ENCODE peak calls at places on chromosomes 16 and 17, in six cellular contexts. N is testis, R is OCI-LY7, S is heart right ventricle, H is endothelial cell, Z is thyroid gland. P is an unnamed sample.

GRCh38 chr16:680967-681745 is 946 bp downstream of the STUB1 start:
- DNase-seq in R (peak), N (peak), H (no peak), S (peak), Z (peak), P (no peak)

GRCh38 chr17:77349976-77350830 is 209.4 kb downstream of the SEC14L1 start:
- DNase-seq in S (no peak), Z (peak), N (peak), R (no peak), H (no peak), P (peak)

GRCh38 chr16:914453-914852 is 56.3 kb downstream of the LMF1 start:
- DNase-seq in Z (no peak), R (no peak), S (no peak), N (no peak), H (no peak), P (no peak)

GRCh38 chr17:80311216-80311827 is 50.7 kb downstream of the RNF213 start:
- DNase-seq in Z (peak), R (no peak), S (no peak), H (no peak), N (no peak), P (no peak)

GRCh38 chr16:22092143-22092933 is at the start of gene VWA3A:
- DNase-seq in N (no peak), R (no peak), H (peak), Z (peak), S (no peak), P (no peak)

GRCh38 chr16:64138621-64139020 is 983.2 kb downstream of the CDH11 start:
- DNase-seq in Z (no peak), N (no peak), H (no peak), S (no peak), R (no peak), P (no peak)

GRCh38 chr16:74297296-74297665 is 667 bp downstream of the PSMD7 start:
- DNase-seq in R (peak), H (peak), S (no peak), N (no peak), Z (peak), P (no peak)

GRCh38 chr17:17303010-17303846 is at the start of gene NT5M:
- DNase-seq in N (peak), S (peak), H (peak), R (peak), Z (peak), P (peak)

GRCh38 chr16:79635488-79635887 is 35.0 kb upstream of the MAF start:
- DNase-seq in H (no peak), Z (no peak), N (no peak), S (no peak), R (no peak), P (no peak)

GRCh38 chr17:52537368-52537767 is 378.9 kb upstream of the CA10 start:
- DNase-seq in Z (no peak), H (no peak), N (no peak), S (no peak), R (no peak), P (no peak)

GRCh38 chr16:85174871-85175723 is 62.8 kb upstream of the CIBAR2 start:
- DNase-seq in H (no peak), N (no peak), Z (no peak), S (no peak), R (no peak), P (no peak)

GRCh38 chr16:85171809-85172464 is 59.7 kb upstream of the CIBAR2 start:
- DNase-seq in Z (no peak), S (no peak), R (no peak), H (no peak), N (no peak), P (no peak)

GRCh38 chr16:85172465-85173071 is 60.3 kb upstream of the CIBAR2 start:
- DNase-seq in R (no peak), N (peak), H (no peak), S (peak), Z (peak), P (no peak)

GRCh38 chr16:85173981-85174751 is 61.9 kb upstream of the CIBAR2 start:
- DNase-seq in S (no peak), R (no peak), Z (peak), H (no peak), N (no peak), P (no peak)

DNA sequence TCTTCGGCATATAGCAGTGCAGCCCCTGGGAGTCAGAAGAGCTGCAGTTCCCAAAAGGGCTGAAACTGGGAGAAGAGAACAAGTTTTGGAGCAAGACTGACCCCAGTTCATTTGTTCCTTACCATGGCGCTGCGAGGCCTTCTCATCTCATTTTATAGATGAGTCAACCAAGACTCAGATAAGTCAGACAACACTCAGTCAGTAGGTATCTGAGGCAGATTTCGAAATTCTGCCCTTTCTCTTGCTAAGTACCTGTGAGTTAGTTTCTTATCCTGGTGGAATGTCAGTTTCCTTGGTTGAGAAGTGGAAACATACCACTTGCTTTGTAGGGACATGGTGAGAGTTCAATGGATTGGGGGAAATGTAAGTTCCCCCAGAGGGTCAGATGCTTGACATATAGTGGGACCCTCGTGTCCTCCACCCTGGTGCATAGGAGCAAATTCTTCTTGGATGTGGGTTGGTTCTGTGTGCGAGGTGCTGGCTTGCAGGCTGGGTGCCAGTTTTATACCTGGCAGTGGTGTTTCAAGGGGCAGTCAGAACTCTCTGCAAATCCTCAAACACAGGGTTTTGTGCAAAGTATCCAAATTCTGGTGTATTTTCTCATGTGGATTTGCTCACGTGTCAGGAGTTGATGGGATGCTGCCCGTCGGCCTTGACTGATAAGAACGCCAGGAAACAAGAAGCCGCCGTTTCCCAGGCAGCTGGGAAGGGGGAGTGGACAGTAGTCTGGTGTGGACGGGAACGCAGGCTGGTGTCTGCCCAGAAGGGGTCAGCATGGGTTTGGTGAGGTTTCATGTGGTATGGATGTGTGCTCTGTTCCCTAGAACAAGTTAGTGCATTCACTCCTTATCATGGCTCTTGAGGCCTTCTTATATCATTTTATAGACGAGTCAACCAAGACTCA is 61.1 kb upstream of the CIBAR2 start:
- DNase-seq in H (peak), R (no peak), S (no peak), N (peak), Z (no peak), P (no peak)
- TF ChIP-seq CTCF in H (no peak), R (no peak), S (no peak), N (no peak), Z (no peak), P (no peak)

GRCh38 chr16:67886387-67886786 is 1.7 kb downstream of the NRN1L start:
- DNase-seq in N (no peak), H (no peak), R (no peak), Z (peak), S (no peak), P (peak)
- TF ChIP-seq CTCF in N (no peak), H (no peak), R (no peak), Z (no peak), S (no peak), P (no peak)

GRCh38 chr16:65327346-65327745 is 205.5 kb upstream of the CDH11 start:
- DNase-seq in R (no peak), S (no peak), Z (no peak), N (no peak), H (no peak), P (no peak)
- TF ChIP-seq CTCF in R (no peak), S (no peak), Z (no peak), N (no peak), H (no peak), P (no peak)

DNA sequence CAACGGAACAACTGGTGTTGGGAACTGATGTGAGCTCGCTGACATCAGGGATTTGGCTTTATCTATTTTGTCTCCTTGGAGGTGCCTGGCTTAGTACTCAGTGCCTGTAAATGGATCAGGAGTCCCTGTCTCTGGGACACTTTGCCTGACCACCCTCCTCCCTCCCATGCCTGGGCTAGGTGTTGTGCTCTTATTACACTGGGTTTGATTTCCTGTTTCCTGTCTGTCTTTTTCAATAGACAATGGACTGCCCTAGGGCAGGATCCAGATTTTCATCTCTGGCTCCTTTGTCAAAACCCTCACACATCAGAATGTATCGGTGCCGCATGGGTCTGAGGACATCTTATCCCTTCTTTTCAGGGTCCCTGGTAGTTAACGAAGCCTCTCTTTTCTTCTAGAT is 223.6 kb upstream of the ASIC2 start:
- DNase-seq in Z (no peak), R (no peak), N (no peak), S (no peak), H (no peak), P (no peak)
- TF ChIP-seq CTCF in Z (no peak), R (no peak), N (no peak), S (no peak), H (no peak), P (no peak)

GRCh38 chr17:69460963-69461922 is 46.7 kb downstream of the MAP2K6 start:
- DNase-seq in S (no peak), Z (no peak), R (no peak), H (no peak), N (no peak), P (no peak)

GRCh38 chr17:69466905-69467630 is 52.6 kb downstream of the MAP2K6 start:
- DNase-seq in N (no peak), Z (no peak), R (no peak), S (no peak), H (peak), P (no peak)

GRCh38 chr17:69462010-69462409 is 47.5 kb downstream of the MAP2K6 start:
- DNase-seq in H (no peak), S (no peak), R (no peak), Z (no peak), N (no peak), P (no peak)

GRCh38 chr17:69466451-69466850 is 52.0 kb downstream of the MAP2K6 start:
- DNase-seq in N (no peak), R (no peak), S (no peak), H (no peak), Z (no peak), P (no peak)

GRCh38 chr17:69462882-69463281 is 48.4 kb downstream of the MAP2K6 start:
- DNase-seq in N (no peak), S (no peak), Z (no peak), H (no peak), R (no peak), P (no peak)
- TF ChIP-seq CTCF in N (no peak), S (no peak), Z (no peak), H (no peak), R (no peak), P (no peak)

GRCh38 chr16:68345958-68346635 is 35.3 kb downstream of the PRMT7 start:
- DNase-seq in Z (peak), S (no peak), R (no peak), H (no peak), N (no peak), P (no peak)
- TF ChIP-seq CTCF in Z (peak), S (no peak), R (no peak), H (no peak), N (no peak), P (no peak)

GRCh38 chr16:81940781-81941560 is 70.3 kb downstream of the SDR42E1 start:
- DNase-seq in H (no peak), S (no peak), N (no peak), R (no peak), Z (no peak), P (no peak)
- TF ChIP-seq CTCF in H (peak), S (peak), N (no peak), R (peak), Z (peak), P (no peak)

P was measured in lung.